ENCODE peak calls at places on chromosomes 13 and 19, in ten cellular contexts. One of them, this sample, is unnamed.

GRCh38 chr19:11296264-11296663 is 304 bp downstream of the TSPAN16 start:
- DNase-seq in GDM1: no peak
- DNase-seq in GM23338: no peak
- DNase-seq in A172: no peak
- DNase-seq in ACHN: no peak
- DNase-seq in astrocyte of the cerebellum: no peak
- DNase-seq in stimulated activated CD8-positive, alpha-beta memory T cell treated with anti-CD3 and anti-CD28 coated beads, Interleukin-15, amount 100 ng/mL, for 48 hours: no peak
- DNase-seq in NCI-H1092: no peak
- DNase-seq in OCI-LY7: no peak
- DNase-seq in C1 segment of cervical spinal cord: no peak
- DNase-seq in this sample: no peak

GRCh38 chr19:15101479-15102082 is 5.6 kb upstream of the SYDE1 start:
- DNase-seq in GM23338: peak; percentile 82
- DNase-seq in A172: no peak
- DNase-seq in astrocyte of the cerebellum: peak; percentile 4
- DNase-seq in C1 segment of cervical spinal cord: no peak
- DNase-seq in NCI-H1092: no peak
- DNase-seq in stimulated activated CD8-positive, alpha-beta memory T cell treated with anti-CD3 and anti-CD28 coated beads, Interleukin-15, amount 100 ng/mL, for 48 hours: peak; percentile 22
- DNase-seq in ACHN: peak; percentile 41
- DNase-seq in GDM1: no peak
- DNase-seq in OCI-LY7: peak; percentile 44
- DNase-seq in this sample: peak; percentile 70

GRCh38 chr13:105737688-105738087 is 797.8 kb downstream of the EFNB2 start:
- DNase-seq in NCI-H1092: no peak
- DNase-seq in C1 segment of cervical spinal cord: no peak
- DNase-seq in OCI-LY7: no peak
- DNase-seq in GDM1: no peak
- DNase-seq in ACHN: no peak
- DNase-seq in GM23338: no peak
- DNase-seq in astrocyte of the cerebellum: no peak
- DNase-seq in stimulated activated CD8-positive, alpha-beta memory T cell treated with anti-CD3 and anti-CD28 coated beads, Interleukin-15, amount 100 ng/mL, for 48 hours: no peak
- DNase-seq in A172: no peak
- DNase-seq in this sample: no peak

GRCh38 chr13:113083402-113084061 is 22.1 kb upstream of the F7 start:
- DNase-seq in stimulated activated CD8-positive, alpha-beta memory T cell treated with anti-CD3 and anti-CD28 coated beads, Interleukin-15, amount 100 ng/mL, for 48 hours: no peak
- DNase-seq in ACHN: no peak
- DNase-seq in A172: peak; percentile 81
- DNase-seq in OCI-LY7: no peak
- DNase-seq in NCI-H1092: peak; percentile 82
- DNase-seq in GM23338: no peak
- DNase-seq in astrocyte of the cerebellum: no peak
- DNase-seq in GDM1: no peak
- DNase-seq in C1 segment of cervical spinal cord: peak; percentile 66
- DNase-seq in this sample: no peak

GRCh38 chr19:3108775-3109174 is 14.6 kb downstream of the GNA11 start:
- DNase-seq in GDM1: peak; percentile 58
- DNase-seq in GM23338: peak; percentile 92
- DNase-seq in NCI-H1092: peak; percentile 60
- DNase-seq in astrocyte of the cerebellum: peak; percentile 24
- DNase-seq in ACHN: peak; percentile 51
- DNase-seq in OCI-LY7: peak; percentile 82
- DNase-seq in A172: peak; percentile 62
- DNase-seq in stimulated activated CD8-positive, alpha-beta memory T cell treated with anti-CD3 and anti-CD28 coated beads, Interleukin-15, amount 100 ng/mL, for 48 hours: peak; percentile 50
- DNase-seq in C1 segment of cervical spinal cord: no peak
- DNase-seq in this sample: peak; percentile 82

GRCh38 chr13:45362939-45363338 is 22.0 kb upstream of the TPT1 start:
- DNase-seq in NCI-H1092: no peak
- DNase-seq in stimulated activated CD8-positive, alpha-beta memory T cell treated with anti-CD3 and anti-CD28 coated beads, Interleukin-15, amount 100 ng/mL, for 48 hours: no peak
- DNase-seq in GDM1: peak; percentile 71
- DNase-seq in C1 segment of cervical spinal cord: no peak
- DNase-seq in ACHN: no peak
- DNase-seq in GM23338: peak; percentile 89
- DNase-seq in A172: no peak
- DNase-seq in astrocyte of the cerebellum: no peak
- DNase-seq in OCI-LY7: peak; percentile 10
- DNase-seq in this sample: peak; percentile 46

GRCh38 chr19:45177817-45178261 is at the start of gene TRAPPC6A:
- DNase-seq in GM23338: peak; percentile 64
- DNase-seq in astrocyte of the cerebellum: no peak
- DNase-seq in GDM1: peak; percentile 54
- DNase-seq in OCI-LY7: no peak
- DNase-seq in ACHN: peak; percentile 51
- DNase-seq in NCI-H1092: no peak
- DNase-seq in stimulated activated CD8-positive, alpha-beta memory T cell treated with anti-CD3 and anti-CD28 coated beads, Interleukin-15, amount 100 ng/mL, for 48 hours: no peak
- DNase-seq in A172: no peak
- DNase-seq in C1 segment of cervical spinal cord: no peak
- DNase-seq in this sample: no peak

GRCh38 chr13:26722321-26722720 is 38.3 kb downstream of the GPR12 start:
- DNase-seq in astrocyte of the cerebellum: no peak
- DNase-seq in GDM1: no peak
- DNase-seq in A172: no peak
- DNase-seq in stimulated activated CD8-positive, alpha-beta memory T cell treated with anti-CD3 and anti-CD28 coated beads, Interleukin-15, amount 100 ng/mL, for 48 hours: no peak
- DNase-seq in ACHN: no peak
- DNase-seq in C1 segment of cervical spinal cord: no peak
- DNase-seq in OCI-LY7: no peak
- DNase-seq in NCI-H1092: no peak
- DNase-seq in GM23338: no peak
- DNase-seq in this sample: no peak

GRCh38 chr13:52677823-52678222 is 25.2 kb downstream of the SUGT1 start:
- DNase-seq in NCI-H1092: no peak
- DNase-seq in A172: no peak
- DNase-seq in GM23338: no peak
- DNase-seq in ACHN: no peak
- DNase-seq in stimulated activated CD8-positive, alpha-beta memory T cell treated with anti-CD3 and anti-CD28 coated beads, Interleukin-15, amount 100 ng/mL, for 48 hours: no peak
- DNase-seq in GDM1: no peak
- DNase-seq in astrocyte of the cerebellum: no peak
- DNase-seq in OCI-LY7: no peak
- DNase-seq in C1 segment of cervical spinal cord: no peak
- DNase-seq in this sample: no peak

GRCh38 chr13:66266761-66267160 is 963.4 kb downstream of the PCDH9 start:
- DNase-seq in C1 segment of cervical spinal cord: no peak
- DNase-seq in GM23338: no peak
- DNase-seq in ACHN: no peak
- DNase-seq in stimulated activated CD8-positive, alpha-beta memory T cell treated with anti-CD3 and anti-CD28 coated beads, Interleukin-15, amount 100 ng/mL, for 48 hours: no peak
- DNase-seq in A172: no peak
- DNase-seq in OCI-LY7: no peak
- DNase-seq in NCI-H1092: no peak
- DNase-seq in astrocyte of the cerebellum: no peak
- DNase-seq in GDM1: no peak
- DNase-seq in this sample: no peak

GRCh38 chr19:13054605-13055212 is 47.9 kb downstream of the LYL1 start:
- DNase-seq in A172: no peak
- DNase-seq in GM23338: no peak
- DNase-seq in OCI-LY7: no peak
- DNase-seq in GDM1: no peak
- DNase-seq in ACHN: no peak
- DNase-seq in NCI-H1092: no peak
- DNase-seq in C1 segment of cervical spinal cord: no peak
- DNase-seq in stimulated activated CD8-positive, alpha-beta memory T cell treated with anti-CD3 and anti-CD28 coated beads, Interleukin-15, amount 100 ng/mL, for 48 hours: no peak
- DNase-seq in astrocyte of the cerebellum: no peak
- DNase-seq in this sample: no peak

GRCh38 chr19:13069415-13070369 is 33.0 kb downstream of the LYL1 start:
- DNase-seq in GM23338: no peak
- DNase-seq in astrocyte of the cerebellum: no peak
- DNase-seq in ACHN: no peak
- DNase-seq in A172: no peak
- DNase-seq in C1 segment of cervical spinal cord: no peak
- DNase-seq in stimulated activated CD8-positive, alpha-beta memory T cell treated with anti-CD3 and anti-CD28 coated beads, Interleukin-15, amount 100 ng/mL, for 48 hours: no peak
- DNase-seq in NCI-H1092: peak; percentile 35
- DNase-seq in OCI-LY7: no peak
- DNase-seq in GDM1: peak; percentile 29
- DNase-seq in this sample: no peak

This sample was measured in NAMALWA.